ENCODE peak calls at places on chromosomes 6 and 20, in six cellular contexts. L, O, S, U, K and J are unnamed samples.

GRCh38 chr20:7094438-7094997 is 327.0 kb downstream of the BMP2 start:
- DNase-seq in L (no peak), O (peak), S (peak), U (no peak), K (no peak), J (no peak)

GRCh38 chr20:32028647-32029372 is 18.6 kb downstream of the CCM2L start:
- DNase-seq in L (no peak), O (no peak), S (no peak), U (peak), K (no peak), J (no peak)

GRCh38 chr6:8108031-8108660 is 5.8 kb upstream of the EEF1E1 start:
- DNase-seq in L (no peak), O (peak), S (no peak), U (no peak), K (no peak), J (no peak)

GRCh38 chr6:5302995-5303622 is 41.8 kb downstream of the FARS2 start:
- DNase-seq in L (peak), O (peak), S (peak), U (no peak), K (no peak), J (peak)

GRCh38 chr6:11160199-11160598 is 48.7 kb upstream of the ERVFRD-1 start:
- DNase-seq in L (no peak), O (no peak), S (no peak), U (no peak), K (no peak), J (no peak)

GRCh38 chr6:1029196-1029595 is 282.7 kb upstream of the FOXQ1 start:
- DNase-seq in L (no peak), O (no peak), S (no peak), U (no peak), K (no peak), J (no peak)

GRCh38 chr20:60968853-60969720 is 283.0 kb upstream of the CDH4 start:
- DNase-seq in L (no peak), O (no peak), S (no peak), U (no peak), K (no peak), J (no peak)

GRCh38 chr6:136069119-136069518 is 181.0 kb downstream of the MTFR2 start:
- DNase-seq in L (no peak), O (peak), S (no peak), U (no peak), K (no peak), J (no peak)

GRCh38 chr6:128521302-128521632 is 868 bp upstream of the PTPRK start:
- DNase-seq in L (no peak), O (no peak), S (no peak), U (no peak), K (no peak), J (no peak)

GRCh38 chr20:64053841-64054661 is 4.6 kb upstream of the SOX18 start:
- DNase-seq in L (peak), O (peak), S (no peak), U (no peak), K (no peak), J (peak)

GRCh38 chr6:120764312-120764711 is 570.0 kb downstream of the TBC1D32 start:
- DNase-seq in L (no peak), O (no peak), S (no peak), U (no peak), K (no peak), J (no peak)

GRCh38 chr6:70574643-70575042 is 7.9 kb downstream of the SDHAF4 start:
- DNase-seq in L (no peak), O (no peak), S (no peak), U (no peak), K (no peak), J (no peak)

GRCh38 chr6:54860739-54861138 is 14.2 kb downstream of the FAM83B start:
- DNase-seq in L (no peak), O (no peak), S (no peak), U (no peak), K (no peak), J (no peak)

GRCh38 chr20:40682104-40683045 is 6.7 kb downstream of the MAFB start:
- DNase-seq in L (peak), O (no peak), S (no peak), U (peak), K (no peak), J (peak)

GRCh38 chr20:60851826-60852704 is 400.0 kb upstream of the CDH4 start:
- DNase-seq in L (no peak), O (no peak), S (no peak), U (peak), K (no peak), J (no peak)

GRCh38 chr6:147260091-147260490 is 55.9 kb downstream of the STXBP5 start:
- DNase-seq in L (no peak), O (no peak), S (no peak), U (no peak), K (no peak), J (no peak)

GRCh38 chr20:61822396-61822795 is 243.3 kb downstream of the TAF4 start:
- DNase-seq in L (no peak), O (no peak), S (no peak), U (no peak), K (no peak), J (no peak)

GRCh38 chr6:156590482-156590881 is 186.7 kb upstream of the ARID1B start:
- DNase-seq in L (no peak), O (no peak), S (no peak), U (no peak), K (no peak), J (no peak)

GRCh38 chr6:107361568-107362270 is 97.6 kb downstream of the PDSS2 start:
- DNase-seq in L (no peak), O (no peak), S (no peak), U (no peak), K (no peak), J (no peak)

GRCh38 chr20:38806855-38807655 is 1.6 kb downstream of the PPP1R16B start:
- DNase-seq in L (no peak), O (peak), S (peak), U (peak), K (no peak), J (no peak)

GRCh38 chr20:991850-992249 is 10.3 kb downstream of the RSPO4 start:
- DNase-seq in L (no peak), O (no peak), S (no peak), U (no peak), K (no peak), J (no peak)

GRCh38 chr20:40948352-40949267 is 80.0 kb upstream of the TOP1 start:
- DNase-seq in L (peak), O (no peak), S (no peak), U (no peak), K (no peak), J (no peak)

GRCh38 chr20:8487715-8488114 is 355.6 kb downstream of the PLCB1 start:
- DNase-seq in L (no peak), O (no peak), S (no peak), U (no peak), K (no peak), J (no peak)

GRCh38 chr6:125188037-125188436 is 34.5 kb downstream of the TPD52L1 start:
- DNase-seq in L (no peak), O (no peak), S (no peak), U (no peak), K (no peak), J (no peak)

GRCh38 chr20:50292324-50293243 is 102.0 kb downstream of the CEBPB start:
- DNase-seq in L (peak), O (peak), S (peak), U (peak), K (peak), J (peak)

GRCh38 chr6:126033696-126034095 is 47.4 kb downstream of the TRMT11 start:
- DNase-seq in L (peak), O (peak), S (peak), U (no peak), K (peak), J (no peak)

GRCh38 chr20:5781798-5782750 is 31.9 kb downstream of the SHLD1 start:
- DNase-seq in L (no peak), O (no peak), S (no peak), U (peak), K (no peak), J (no peak)

GRCh38 chr6:144215402-144215931 is 65.2 kb downstream of the STX11 start:
- DNase-seq in L (peak), O (no peak), S (peak), U (peak), K (peak), J (peak)

GRCh38 chr6:134674562-134674961 is 275.3 kb downstream of the ALDH8A1 start:
- DNase-seq in L (no peak), O (no peak), S (no peak), U (no peak), K (no peak), J (no peak)

GRCh38 chr6:117513778-117514371 is 31.4 kb downstream of the DCBLD1 start:
- DNase-seq in L (no peak), O (no peak), S (no peak), U (no peak), K (no peak), J (no peak)

GRCh38 chr20:47304287-47304686 is 52.2 kb downstream of the ZMYND8 start:
- DNase-seq in L (no peak), O (peak), S (peak), U (peak), K (no peak), J (no peak)

GRCh38 chr6:3294921-3295871 is 36.4 kb downstream of the PSMG4 start:
- DNase-seq in L (no peak), O (no peak), S (no peak), U (peak), K (no peak), J (peak)

GRCh38 chr6:30647039-30647801 is at the start of gene C6orf136:
- DNase-seq in L (peak), O (peak), S (peak), U (peak), K (peak), J (peak)

GRCh38 chr20:38073307-38074010 is 39.9 kb downstream of the RPRD1B start:
- DNase-seq in L (peak), O (peak), S (peak), U (no peak), K (peak), J (no peak)

GRCh38 chr6:148521158-148521557 is 178.5 kb downstream of the SASH1 start:
- DNase-seq in L (no peak), O (no peak), S (no peak), U (no peak), K (no peak), J (no peak)

GRCh38 chr6:27238010-27238983 is 9.2 kb upstream of the PRSS16 start:
- DNase-seq in L (no peak), O (peak), S (no peak), U (peak), K (no peak), J (no peak)

DNA sequence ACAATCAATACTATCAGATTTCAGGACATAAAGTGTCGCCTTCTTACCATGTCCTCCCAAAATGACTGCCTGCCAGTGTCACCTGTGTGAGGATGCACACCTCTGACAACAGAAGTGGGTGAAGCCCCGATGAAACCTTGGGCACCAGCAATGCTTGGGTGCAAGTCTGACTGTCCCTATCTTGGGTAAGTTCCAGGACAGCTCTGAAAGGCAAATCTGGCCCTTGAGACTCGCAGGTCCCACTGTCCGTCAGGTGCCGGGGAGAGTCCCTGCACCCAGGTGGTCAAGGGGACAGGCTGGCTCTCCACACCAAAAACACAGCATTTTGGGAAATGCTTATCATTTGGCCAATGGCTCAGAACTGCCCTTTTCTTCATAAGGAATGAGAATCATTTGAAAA is 43.3 kb downstream of the EZR start:
- DNase-seq in L (no peak), O (no peak), S (no peak), U (peak), K (no peak), J (no peak)
- TF ChIP-seq POLR2A in L (no peak), O (no peak), S (no peak), U (no peak), K (no peak), J (no peak)

DNA sequence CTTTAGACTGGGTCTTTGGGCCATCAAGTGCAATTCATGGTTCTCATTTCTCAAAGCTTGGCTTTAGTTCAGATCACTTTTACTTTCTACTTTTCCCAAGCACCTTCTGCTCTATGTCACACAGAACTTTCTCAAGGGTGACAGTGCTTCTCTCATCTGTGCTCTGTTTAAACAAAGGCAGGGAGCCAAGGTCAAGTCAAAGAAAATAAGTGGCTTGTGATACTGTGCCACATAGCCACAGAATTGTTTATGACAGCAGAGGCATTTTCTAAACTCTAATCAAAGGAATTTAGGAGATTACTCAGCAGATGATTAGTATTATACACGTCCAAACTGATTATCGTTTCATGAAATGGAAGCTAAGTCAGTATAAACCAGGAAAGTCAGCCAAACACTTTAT is 348.0 kb downstream of the HDGFL1 start:
- DNase-seq in L (no peak), O (no peak), S (no peak), U (no peak), K (no peak), J (no peak)
- H3K4me3 ChIP-seq in L (no peak), O (no peak), S (no peak), U (no peak), K (no peak), J (no peak)

GRCh38 chr6:63425493-63425892 is 105.7 kb upstream of the LGSN start:
- DNase-seq in L (no peak), O (no peak), S (no peak), U (no peak), K (no peak), J (no peak)
- TF ChIP-seq POLR2A in L (no peak), O (no peak), S (no peak), U (no peak), K (no peak), J (no peak)

GRCh38 chr20:57482148-57482547 is 42.8 kb downstream of the CTCFL start:
- DNase-seq in L (no peak), O (no peak), S (no peak), U (peak), K (no peak), J (peak)

GRCh38 chr20:57482796-57483195 is 42.1 kb downstream of the CTCFL start:
- DNase-seq in L (no peak), O (no peak), S (no peak), U (peak), K (no peak), J (no peak)

GRCh38 chr20:57481281-57481711 is 43.6 kb downstream of the CTCFL start:
- DNase-seq in L (no peak), O (no peak), S (no peak), U (no peak), K (no peak), J (peak)

GRCh38 chr20:57479196-57479595 is 45.7 kb downstream of the CTCFL start:
- DNase-seq in L (no peak), O (no peak), S (no peak), U (no peak), K (no peak), J (no peak)

GRCh38 chr20:57480444-57481152 is 44.3 kb downstream of the CTCFL start:
- DNase-seq in L (no peak), O (no peak), S (no peak), U (no peak), K (no peak), J (peak)
- H3K4me3 ChIP-seq in L (no peak), O (no peak), S (no peak), U (no peak), K (no peak), J (no peak)

GRCh38 chr6:14912226-14912625 is 333.6 kb upstream of the JARID2 start:
- DNase-seq in L (no peak), O (no peak), S (no peak), U (peak), K (no peak), J (no peak)
- TF ChIP-seq POLR2A in L (no peak), O (no peak), S (no peak), U (no peak), K (no peak), J (no peak)

GRCh38 chr6:98458713-98459112 is 375.7 kb upstream of the POU3F2 start:
- DNase-seq in L (no peak), O (no peak), S (no peak), U (no peak), K (no peak), J (no peak)
- H3K4me3 ChIP-seq in L (no peak), O (no peak), S (no peak), U (no peak), K (no peak), J (no peak)

GRCh38 chr6:24936641-24937317 is 1.0 kb upstream of the RIPOR2 start:
- DNase-seq in L (no peak), O (no peak), S (no peak), U (no peak), K (no peak), J (no peak)
- TF ChIP-seq POLR2A in L (no peak), O (no peak), S (no peak), U (no peak), K (no peak), J (no peak)